ENCODE peak calls at places on chromosome 19, in seven cellular contexts. Q is stimulated activated CD4-positive, alpha-beta T cell treated with anti-CD3 and anti-CD28 coated beads, Interleukin-12 subunit alpha, Interleukin-12 subunit beta, amount 100 ng/mL, for 4 hours; C is activated CD4-positive, CD25-positive, alpha-beta regulatory T cell treated with anti-CD3 and anti-CD28 coated beads, Interleukin-2, amount 50 U/mL, for 16 hours; N is aorta; E is AG09309; U is NCI-H1105; P is HS-5. W is an unnamed sample.

GRCh38 chr19:11479470-11480080 is 1.3 kb downstream of the ELAVL3 start:
- DNase-seq in Q (no peak), C (no peak), N (peak; percentile 46), E (no peak), U (peak; percentile 37), P (no peak), W (peak; percentile 64)

GRCh38 chr19:14085309-14085995 is at the start of gene C19orf67:
- DNase-seq in Q (no peak), C (no peak), N (no peak), E (no peak), U (no peak), P (no peak), W (no peak)

GRCh38 chr19:7769171-7769570 is 6.1 kb downstream of the CLEC4M start:
- DNase-seq in Q (no peak), C (no peak), N (no peak), E (no peak), U (no peak), P (no peak), W (no peak)

GRCh38 chr19:17579523-17580244 is 24.2 kb downstream of the COLGALT1 start:
- DNase-seq in Q (no peak), C (no peak), N (peak; percentile 74), E (no peak), U (no peak), P (no peak), W (no peak)

GRCh38 chr19:33508009-33508408 is 13.6 kb downstream of the PEPD start:
- DNase-seq in Q (no peak), C (no peak), N (no peak), E (no peak), U (no peak), P (no peak), W (no peak)

GRCh38 chr19:2145831-2146241 is 5.5 kb downstream of the AP3D1 start:
- DNase-seq in Q (no peak), C (no peak), N (no peak), E (no peak), U (no peak), P (no peak), W (no peak)

GRCh38 chr19:5046339-5047039 is 77.6 kb downstream of the KDM4B start:
- DNase-seq in Q (no peak), C (no peak), N (no peak), E (no peak), U (peak; percentile 98), P (no peak), W (peak; percentile 97)

GRCh38 chr19:39363909-39364457 is 21.8 kb downstream of the SAMD4B start:
- DNase-seq in Q (no peak), C (no peak), N (no peak), E (no peak), U (no peak), P (no peak), W (no peak)

GRCh38 chr19:47228168-47228936 is 2.6 kb downstream of the BBC3 start:
- DNase-seq in Q (no peak), C (no peak), N (peak; percentile 71), E (no peak), U (no peak), P (no peak), W (no peak)

GRCh38 chr19:49689133-49690072 is at the start of gene ADM5:
- DNase-seq in Q (peak; percentile 49), C (no peak), N (no peak), E (no peak), U (peak; percentile 68), P (no peak), W (peak; percentile 51)

GRCh38 chr19:43901395-43902390 is 33.4 kb downstream of the ZNF45 start:
- DNase-seq in Q (peak; percentile 64), C (peak; percentile 31), N (peak; percentile 85), E (peak; percentile 56), U (no peak), P (no peak), W (peak; percentile 50)

GRCh38 chr19:53958168-53958571 is 4.6 kb upstream of the CACNG8 start:
- DNase-seq in Q (no peak), C (no peak), N (no peak), E (no peak), U (peak; percentile 37), P (no peak), W (peak; percentile 22)

GRCh38 chr19:4596033-4596904 is 36.8 kb upstream of the SEMA6B start:
- DNase-seq in Q (no peak), C (no peak), N (no peak), E (no peak), U (no peak), P (no peak), W (no peak)

GRCh38 chr19:6204866-6205723 is 69.6 kb downstream of the ACSBG2 start:
- DNase-seq in Q (no peak), C (no peak), N (no peak), E (no peak), U (no peak), P (no peak), W (no peak)

GRCh38 chr19:2494084-2494446 is 18.1 kb downstream of the GADD45B start:
- DNase-seq in Q (no peak), C (no peak), N (no peak), E (no peak), U (no peak), P (no peak), W (no peak)

GRCh38 chr19:20162821-20163220 is 4.2 kb upstream of the ZNF486 start:
- DNase-seq in Q (no peak), C (no peak), N (no peak), E (no peak), U (no peak), P (no peak), W (no peak)

GRCh38 chr19:9565900-9566705 is 18.2 kb downstream of the ZNF121 start:
- DNase-seq in Q (no peak), C (no peak), N (no peak), E (no peak), U (no peak), P (no peak), W (no peak)

GRCh38 chr19:51651216-51651846 is 4.7 kb upstream of the SIGLEC14 start:
- DNase-seq in Q (no peak), C (no peak), N (peak; percentile 63), E (no peak), U (no peak), P (no peak), W (no peak)

GRCh38 chr19:13823256-13823655 is 28.0 kb downstream of the ZSWIM4 start:
- DNase-seq in Q (no peak), C (no peak), N (no peak), E (no peak), U (no peak), P (no peak), W (no peak)

GRCh38 chr19:33064778-33065550 is at the start of gene RHPN2:
- DNase-seq in Q (peak; percentile 61), C (peak; percentile 1), N (peak; percentile 59), E (no peak), U (peak; percentile 38), P (no peak), W (peak; percentile 18)

GRCh38 chr19:7679017-7679720 is 1.5 kb upstream of the TRAPPC5 start:
- DNase-seq in Q (peak; percentile 52), C (peak; percentile 62), N (peak; percentile 55), E (no peak), U (no peak), P (no peak), W (peak; percentile 26)

GRCh38 chr19:33235996-33236350 is 10.3 kb upstream of the SLC7A10 start:
- DNase-seq in Q (no peak), C (no peak), N (peak; percentile 40), E (no peak), U (no peak), P (no peak), W (no peak)

GRCh38 chr19:36891768-36892357 is 24.2 kb downstream of the ZNF829 start:
- DNase-seq in Q (no peak), C (no peak), N (no peak), E (no peak), U (no peak), P (no peak), W (no peak)

GRCh38 chr19:2345794-2346663 is 14.0 kb upstream of the TMPRSS9 start:
- DNase-seq in Q (no peak), C (no peak), N (no peak), E (no peak), U (peak; percentile 90), P (no peak), W (peak; percentile 37)

GRCh38 chr19:41302624-41303351 is 7.2 kb upstream of the CCDC97 start:
- DNase-seq in Q (peak; percentile 60), C (no peak), N (no peak), E (no peak), U (no peak), P (no peak), W (no peak)

GRCh38 chr19:38307597-38307996 is 3.5 kb downstream of the C19orf33 start:
- DNase-seq in Q (no peak), C (no peak), N (no peak), E (no peak), U (no peak), P (no peak), W (no peak)

GRCh38 chr19:17777840-17778620 is 16.9 kb upstream of the B3GNT3 start:
- DNase-seq in Q (peak; percentile 41), C (no peak), N (peak; percentile 79), E (no peak), U (no peak), P (no peak), W (no peak)

GRCh38 chr19:3975144-3975543 is 4.2 kb upstream of the DAPK3 start:
- DNase-seq in Q (no peak), C (no peak), N (no peak), E (no peak), U (no peak), P (no peak), W (no peak)

GRCh38 chr19:2150794-2151338 is 500 bp downstream of the AP3D1 start:
- DNase-seq in Q (no peak), C (no peak), N (no peak), E (no peak), U (no peak), P (no peak), W (no peak)

GRCh38 chr19:34253711-34254551 is 423 bp upstream of the GARRE1 start:
- DNase-seq in Q (peak; percentile 86), C (peak; percentile 72), N (peak; percentile 92), E (no peak), U (no peak), P (no peak), W (no peak)

GRCh38 chr19:43776285-43776684 is 4.5 kb downstream of the KCNN4 start:
- DNase-seq in Q (peak; percentile 74), C (no peak), N (no peak), E (no peak), U (no peak), P (no peak), W (no peak)

W was measured in DMS79.